ENCODE peak calls at places on chromosomes 6 and 20, in six cellular contexts. I is uterus, X is NT2/D1, J is left ventricle myocardium inferior, L is K562, S is adrenal gland. F is an unnamed sample. For H3K4me1, H3K9me3 and H3K36me3, the result is how much of the 10 kb centered on the place peaks cover.

GRCh38 chr6:89951574-89952360 is 57.5 kb downstream of the GJA10 start:
- DNase-seq in I (no peak), X (no peak), L (no peak), S (no peak), J (no peak), F (no peak)

GRCh38 chr6:146890644-146891434 is 292.1 kb downstream of the ADGB start:
- DNase-seq in L (peak), S (no peak), J (no peak), X (no peak), I (no peak), F (no peak)

GRCh38 chr6:41568585-41569384 is 22.6 kb downstream of the FOXP4 start:
- DNase-seq in I (no peak), S (no peak), J (peak), L (no peak), X (no peak), F (no peak)

GRCh38 chr6:14001329-14002012 is 76.7 kb downstream of the RNF182 start:
- DNase-seq in S (no peak), I (no peak), L (no peak), J (no peak), X (no peak), F (no peak)

GRCh38 chr20:24943196-24943595 is 5.9 kb upstream of the CST7 start:
- DNase-seq in S (peak), I (no peak), L (no peak), X (no peak), J (no peak), F (no peak)

GRCh38 chr6:105757512-105758200 is 328.5 kb upstream of the PRDM1 start:
- DNase-seq in I (no peak), J (no peak), X (no peak), S (no peak), L (no peak), F (no peak)

GRCh38 chr6:35568967-35569606 is 56.4 kb upstream of the TULP1 start:
- DNase-seq in L (peak), I (peak), J (peak), X (no peak), S (peak), F (no peak)

GRCh38 chr6:15522026-15522425 is 140.8 kb downstream of the DTNBP1 start:
- DNase-seq in X (no peak), J (no peak), S (peak), L (no peak), I (no peak), F (no peak)

GRCh38 chr6:108844135-108844534 is 4.1 kb upstream of the ARMC2 start:
- DNase-seq in X (no peak), J (no peak), I (no peak), S (no peak), L (no peak), F (peak)

GRCh38 chr20:63520594-63520938 is at the start of gene PPDPF:
- DNase-seq in S (peak), I (peak), J (peak), L (peak), X (peak), F (peak)

GRCh38 chr20:9647741-9648140 is 133.4 kb downstream of the LAMP5 start:
- DNase-seq in L (no peak), X (no peak), I (no peak), J (no peak), S (no peak), F (no peak)

GRCh38 chr6:32070814-32071466 is 32.7 kb downstream of the CYP21A2 start:
- DNase-seq in J (peak), L (no peak), X (no peak), S (no peak), I (peak), F (no peak)

GRCh38 chr6:97195117-97195516 is 87.9 kb downstream of the MMS22L start:
- DNase-seq in L (no peak), X (no peak), S (no peak), I (no peak), J (no peak), F (no peak)

GRCh38 chr20:37917436-37917835 is 14.5 kb downstream of the VSTM2L start:
- DNase-seq in S (no peak), X (no peak), L (no peak), J (no peak), I (no peak), F (no peak)

GRCh38 chr20:33443006-33443511 is 504 bp downstream of the SNTA1 start:
- DNase-seq in S (no peak), I (peak), X (no peak), L (peak), J (peak), F (peak)

GRCh38 chr20:39855799-39856198 is 833.2 kb downstream of the MAFB start:
- DNase-seq in L (no peak), X (no peak), J (no peak), I (no peak), S (no peak), F (no peak)

GRCh38 chr6:12749531-12750379 is 33.2 kb downstream of the PHACTR1 start:
- DNase-seq in X (no peak), L (no peak), S (peak), I (no peak), J (no peak), F (no peak)

GRCh38 chr6:33297406-33297955 is 1.3 kb downstream of the RGL2 start:
- DNase-seq in I (no peak), L (peak), X (no peak), S (peak), J (no peak), F (peak)

GRCh38 chr6:49326337-49326736 is 136.7 kb downstream of the MMUT start:
- DNase-seq in J (no peak), L (no peak), S (no peak), I (no peak), X (no peak), F (no peak)

GRCh38 chr20:6122873-6123649 is at the start of gene FERMT1:
- DNase-seq in S (peak), I (peak), J (peak), L (no peak), X (peak), F (peak)

GRCh38 chr6:167296293-167296690 is 5.2 kb downstream of the UNC93A start:
- DNase-seq in X (no peak), S (no peak), I (no peak), J (no peak), L (no peak), F (no peak)

GRCh38 chr6:13275435-13275989 is 52.8 kb downstream of the TBC1D7 start:
- DNase-seq in I (no peak), X (no peak), J (no peak), L (peak), S (no peak), F (no peak)

GRCh38 chr20:50588034-50588736 is 78.0 kb downstream of the PTPN1 start:
- DNase-seq in L (peak), J (peak), I (peak), X (peak), S (peak), F (peak)

GRCh38 chr20:46040902-46041535 is 12.0 kb downstream of the SLC12A5 start:
- DNase-seq in S (no peak), I (no peak), L (peak), J (no peak), X (peak), F (peak)

GRCh38 chr6:21949211-21949801 is 347.5 kb downstream of the PRL start:
- DNase-seq in J (no peak), X (no peak), S (no peak), L (no peak), I (no peak), F (no peak)

GRCh38 chr6:145756170-145756662 is 20.9 kb upstream of the EPM2A start:
- DNase-seq in L (peak), I (no peak), J (peak), X (no peak), S (peak), F (peak)

GRCh38 chr6:144931172-144932035 is 646.3 kb downstream of the UTRN start:
- DNase-seq in S (peak), I (no peak), J (no peak), L (peak), X (no peak), F (peak)

GRCh38 chr6:117495425-117495824 is 13.0 kb downstream of the DCBLD1 start:
- DNase-seq in S (no peak), I (no peak), J (no peak), L (no peak), X (no peak), F (no peak)
- H3K4me1 ChIP-seq in S (under half), I (under half), J (under half), L (under half), X (under half), F (under half)

GRCh38 chr20:15550116-15550870 is 1023.0 kb downstream of the KIF16B start:
- DNase-seq in S (no peak), L (no peak), I (no peak), X (no peak), J (no peak), F (no peak)

GRCh38 chr20:15542655-15543054 is 1030.6 kb downstream of the KIF16B start:
- DNase-seq in X (no peak), S (no peak), L (no peak), I (no peak), J (no peak), F (no peak)

GRCh38 chr20:15547109-15547508 is 1026.1 kb downstream of the KIF16B start:
- DNase-seq in J (no peak), S (no peak), L (no peak), X (no peak), I (no peak), F (no peak)

GRCh38 chr20:15546624-15547023 is 1026.6 kb downstream of the KIF16B start:
- DNase-seq in X (no peak), J (no peak), I (no peak), L (no peak), S (no peak), F (no peak)

DNA sequence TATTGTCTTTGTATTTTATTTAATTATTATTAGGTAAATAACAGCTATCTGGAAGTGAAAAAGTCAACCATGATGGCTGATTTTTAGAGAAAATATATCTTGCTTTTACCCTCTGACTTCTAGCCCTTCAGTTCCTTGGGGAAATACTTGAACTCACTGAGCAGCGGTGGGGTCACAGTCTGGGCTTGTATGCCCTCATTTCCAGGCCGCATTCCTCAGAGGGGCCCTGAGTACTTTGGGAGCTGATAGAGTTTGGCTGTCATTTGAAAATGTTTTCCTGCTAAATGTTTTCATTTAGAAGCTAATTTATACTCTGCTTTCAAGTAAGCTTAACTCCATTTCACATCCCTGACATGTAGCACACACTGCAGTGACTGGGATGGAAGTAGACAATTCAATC is 1028.5 kb downstream of the KIF16B start:
- DNase-seq in J (no peak), L (no peak), I (no peak), X (no peak), S (no peak), F (no peak)
- H3K9me3 ChIP-seq in J (under half), L (under half), I (under half), X (under half), S (under half), F (under half)

DNA sequence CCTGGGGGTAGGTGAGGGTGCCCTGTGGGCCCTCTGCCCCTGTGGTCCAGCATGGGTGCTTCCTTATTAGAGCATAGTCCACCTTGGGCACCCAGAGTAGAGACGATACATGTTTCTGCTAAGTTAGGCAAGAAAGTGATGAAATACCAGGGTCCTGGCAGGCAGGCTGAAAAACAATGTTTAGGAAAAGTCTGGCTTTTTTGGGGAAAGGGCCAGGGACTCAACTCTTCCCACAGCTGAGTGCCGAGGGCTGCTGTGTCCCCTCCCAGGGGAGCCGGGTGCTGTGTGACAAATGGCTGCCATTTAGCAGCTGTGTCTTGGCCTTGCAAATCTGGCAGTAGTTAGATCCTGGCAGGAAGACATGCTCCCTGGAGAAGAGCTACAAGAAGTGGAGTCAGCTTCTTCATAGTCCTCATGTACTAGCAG is 61.5 kb downstream of the RREB1 start:
- DNase-seq in L (no peak), I (peak), J (peak), X (no peak), S (peak), F (no peak)
- H3K36me3 ChIP-seq in L (under half), I (under half), J (under half), X (under half), S (under half), F (under half)

GRCh38 chr20:19594896-19595295 is 163.2 kb upstream of the RIN2 start:
- DNase-seq in S (no peak), J (no peak), X (no peak), I (no peak), L (no peak), F (no peak)

GRCh38 chr20:19599200-19599599 is 158.9 kb upstream of the RIN2 start:
- DNase-seq in L (no peak), S (no peak), I (no peak), J (no peak), X (no peak), F (no peak)

GRCh38 chr20:19600042-19600441 is 158.0 kb upstream of the RIN2 start:
- DNase-seq in I (no peak), S (no peak), J (no peak), X (no peak), L (peak), F (no peak)

GRCh38 chr20:19601133-19601810 is 156.8 kb upstream of the RIN2 start:
- DNase-seq in J (no peak), X (no peak), I (no peak), L (no peak), S (no peak), F (no peak)

DNA sequence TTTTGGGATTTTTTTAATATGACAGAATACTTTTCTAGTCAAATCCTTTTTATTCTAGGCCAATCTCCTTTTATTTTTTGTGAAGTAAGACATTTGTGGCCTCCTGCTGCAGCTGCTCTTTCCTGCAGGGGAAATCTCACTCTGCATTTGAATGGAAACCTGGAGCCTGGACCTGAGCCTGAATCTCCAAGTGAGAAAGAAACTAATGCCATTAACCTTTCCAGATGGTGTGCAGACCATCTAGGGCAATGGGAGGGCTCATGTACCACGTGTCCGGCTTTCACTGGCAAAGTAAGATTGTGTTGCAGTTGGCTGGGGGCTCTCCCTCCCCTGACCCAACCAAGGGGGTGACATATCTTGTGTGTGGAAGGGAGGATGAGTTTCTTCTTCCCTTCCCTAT is 159.9 kb upstream of the RIN2 start:
- DNase-seq in X (peak), L (no peak), S (no peak), J (no peak), I (no peak), F (no peak)
- H3K4me1 ChIP-seq in X (under half), L (under half), S (under half), J (under half), I (under half), F (under half)

DNA sequence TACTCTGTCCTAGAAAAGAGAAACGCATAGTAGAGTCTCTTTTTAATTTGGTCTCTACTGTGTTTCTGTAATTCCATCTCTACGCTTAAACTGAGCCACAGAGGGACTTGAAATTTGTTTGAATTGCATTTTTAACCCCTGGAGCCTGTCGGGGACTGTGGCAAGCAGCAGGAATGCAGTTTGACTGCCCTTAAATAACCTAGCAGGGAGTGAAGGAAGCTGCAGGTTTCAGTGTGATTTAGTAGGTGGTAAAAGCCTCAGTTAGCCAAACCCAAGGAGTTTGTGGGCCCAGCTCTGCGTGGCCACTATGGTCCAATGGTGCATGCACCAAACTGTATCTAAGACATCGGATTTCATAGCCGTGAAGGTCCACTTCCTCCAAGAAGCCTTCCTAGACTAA is 70.3 kb upstream of the MC3R start:
- DNase-seq in J (no peak), X (no peak), L (no peak), S (no peak), I (no peak), F (no peak)
- H3K9me3 ChIP-seq in J (under half), X (under half), L (under half), S (under half), I (under half), F (under half)

GRCh38 chr6:558089-558488 is 98.8 kb downstream of the HUS1B start:
- DNase-seq in I (no peak), L (no peak), J (no peak), X (no peak), S (no peak), F (no peak)

GRCh38 chr6:563863-564262 is 93.0 kb downstream of the HUS1B start:
- DNase-seq in L (no peak), I (no peak), X (no peak), S (no peak), J (no peak), F (no peak)

GRCh38 chr6:562052-562676 is 94.7 kb downstream of the HUS1B start:
- DNase-seq in L (no peak), J (no peak), S (no peak), X (no peak), I (no peak), F (no peak)

DNA sequence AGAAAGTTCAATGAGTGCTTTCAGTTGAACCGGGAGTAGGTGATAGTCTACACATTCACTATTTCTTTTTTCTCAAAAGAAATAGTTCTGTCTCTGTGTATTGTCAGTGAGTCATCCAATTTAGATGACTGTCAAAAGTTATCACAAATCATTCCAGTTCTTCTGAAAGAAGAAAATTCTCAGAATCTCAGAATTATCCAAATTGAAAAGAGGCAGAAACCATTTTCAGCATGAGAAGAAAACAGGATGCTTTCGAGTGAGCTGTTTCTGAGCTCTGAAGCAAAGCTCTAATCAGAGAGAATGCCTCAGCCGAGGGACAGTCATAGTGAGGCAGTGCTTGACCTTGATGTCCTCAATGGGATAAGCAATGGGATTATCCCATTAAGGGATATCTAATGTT is 97.9 kb downstream of the HUS1B start:
- DNase-seq in L (no peak), J (no peak), X (no peak), S (no peak), I (no peak), F (no peak)
- H3K36me3 ChIP-seq in L (under half), J (half or more), X (under half), S (under half), I (under half), F (under half)

DNA sequence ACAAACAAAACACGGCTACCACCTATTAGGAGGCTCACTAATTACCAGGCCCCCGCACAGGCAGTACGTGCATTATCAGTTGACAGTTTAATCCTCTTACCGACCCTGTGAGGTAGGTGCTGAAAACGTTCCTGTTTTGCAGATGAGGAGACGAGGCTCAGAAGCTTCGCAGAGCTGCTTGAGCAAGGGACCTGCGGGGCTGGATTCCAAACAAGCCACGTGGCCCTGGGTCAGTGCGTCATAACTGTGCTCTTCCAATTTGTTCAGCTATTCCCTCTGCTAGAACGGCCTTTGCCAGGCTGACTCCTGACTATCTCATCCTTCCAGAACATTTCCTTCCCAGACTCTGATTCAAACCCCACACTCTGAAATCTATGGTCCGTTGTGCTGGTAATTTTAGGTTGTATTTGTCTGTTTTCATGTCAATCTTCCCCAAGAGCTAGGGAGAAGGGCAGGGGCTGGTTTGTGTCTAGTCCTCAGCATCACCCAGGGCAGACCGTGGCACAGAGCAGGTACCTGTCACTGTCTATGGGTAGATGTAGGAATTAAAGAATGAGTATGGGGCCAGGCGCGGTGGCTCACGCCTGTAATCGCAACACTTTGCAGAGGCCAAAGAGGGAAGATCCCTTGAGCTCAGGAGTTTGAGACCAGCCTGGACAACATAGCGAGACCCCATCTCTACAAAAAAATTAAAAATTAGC is 28.8 kb upstream of the TLDC2 start:
- DNase-seq in X (no peak), I (peak), S (peak), L (no peak), J (peak), F (peak)
- H3K4me1 ChIP-seq in X (under half), I (under half), S (under half), L (under half), J (half or more), F (under half)

GRCh38 chr6:170076466-170077165 is 214.3 kb downstream of the DLL1 start:
- DNase-seq in J (no peak), L (no peak), I (peak), X (no peak), S (no peak), F (no peak)
- H3K9me3 ChIP-seq in J (under half), L (under half), I (under half), X (under half), S (under half), F (under half)

F was measured in HAP-1.